ENCODE peak calls at places on chromosomes 11 and 22, in ten cellular contexts. One of them, this sample, is unnamed.

GRCh38 chr11:74185695-74186094 is 14.6 kb downstream of the PPME1 start:
- DNase-seq in K562: no peak
- DNase-seq in MM.1S: no peak
- DNase-seq in CD4-positive, CD25-positive, alpha-beta regulatory T cell: no peak
- DNase-seq in kidney: no peak
- DNase-seq in Panc1: no peak
- DNase-seq in transverse colon: no peak
- DNase-seq in IMR-90: peak
- DNase-seq in dorsolateral prefrontal cortex: no peak
- DNase-seq in endodermal cell: no peak
- DNase-seq in this sample: no peak

GRCh38 chr22:23562186-23562585 is 17.9 kb downstream of the IGLL1 start:
- DNase-seq in CD4-positive, CD25-positive, alpha-beta regulatory T cell: no peak
- DNase-seq in Panc1: no peak
- DNase-seq in MM.1S: no peak
- DNase-seq in K562: no peak
- DNase-seq in kidney: peak
- DNase-seq in transverse colon: no peak
- DNase-seq in IMR-90: no peak
- DNase-seq in endodermal cell: no peak
- DNase-seq in dorsolateral prefrontal cortex: no peak
- DNase-seq in this sample: no peak

GRCh38 chr11:41579546-41579945 is 120.1 kb upstream of the LRRC4C start:
- DNase-seq in dorsolateral prefrontal cortex: no peak
- DNase-seq in kidney: no peak
- DNase-seq in K562: no peak
- DNase-seq in Panc1: no peak
- DNase-seq in endodermal cell: no peak
- DNase-seq in MM.1S: no peak
- DNase-seq in transverse colon: no peak
- DNase-seq in IMR-90: no peak
- DNase-seq in CD4-positive, CD25-positive, alpha-beta regulatory T cell: no peak
- DNase-seq in this sample: no peak

GRCh38 chr11:127226959-127227358 is 226.4 kb upstream of the KIRREL3 start:
- DNase-seq in K562: no peak
- DNase-seq in IMR-90: no peak
- DNase-seq in Panc1: no peak
- DNase-seq in CD4-positive, CD25-positive, alpha-beta regulatory T cell: no peak
- DNase-seq in MM.1S: no peak
- DNase-seq in endodermal cell: no peak
- DNase-seq in dorsolateral prefrontal cortex: no peak
- DNase-seq in kidney: no peak
- DNase-seq in transverse colon: no peak
- DNase-seq in this sample: no peak

GRCh38 chr22:46614070-46614931 is 5.9 kb upstream of the GRAMD4 start:
- DNase-seq in endodermal cell: no peak
- DNase-seq in dorsolateral prefrontal cortex: no peak
- DNase-seq in Panc1: no peak
- DNase-seq in CD4-positive, CD25-positive, alpha-beta regulatory T cell: peak
- DNase-seq in transverse colon: peak
- DNase-seq in kidney: no peak
- DNase-seq in MM.1S: peak
- DNase-seq in K562: no peak
- DNase-seq in IMR-90: no peak
- DNase-seq in this sample: no peak

GRCh38 chr11:76835928-76836612 is 24.6 kb upstream of the ACER3 start:
- DNase-seq in endodermal cell: no peak
- DNase-seq in K562: no peak
- DNase-seq in IMR-90: peak
- DNase-seq in kidney: no peak
- DNase-seq in Panc1: no peak
- DNase-seq in MM.1S: no peak
- DNase-seq in transverse colon: peak
- DNase-seq in dorsolateral prefrontal cortex: peak
- DNase-seq in CD4-positive, CD25-positive, alpha-beta regulatory T cell: no peak
- DNase-seq in this sample: peak

GRCh38 chr11:20363149-20363499 is 390 bp upstream of the HTATIP2 start:
- DNase-seq in CD4-positive, CD25-positive, alpha-beta regulatory T cell: no peak
- DNase-seq in K562: no peak
- DNase-seq in dorsolateral prefrontal cortex: no peak
- DNase-seq in IMR-90: no peak
- DNase-seq in endodermal cell: no peak
- DNase-seq in MM.1S: no peak
- DNase-seq in transverse colon: no peak
- DNase-seq in kidney: no peak
- DNase-seq in Panc1: no peak
- DNase-seq in this sample: no peak

GRCh38 chr11:12182650-12183511 is 72.5 kb downstream of the MICAL2 start:
- DNase-seq in K562: peak
- DNase-seq in Panc1: peak
- DNase-seq in dorsolateral prefrontal cortex: no peak
- DNase-seq in MM.1S: no peak
- DNase-seq in kidney: peak
- DNase-seq in IMR-90: peak
- DNase-seq in transverse colon: no peak
- DNase-seq in endodermal cell: peak
- DNase-seq in CD4-positive, CD25-positive, alpha-beta regulatory T cell: no peak
- DNase-seq in this sample: peak

GRCh38 chr11:72040497-72041363 is 39.6 kb downstream of the NUMA1 start:
- DNase-seq in CD4-positive, CD25-positive, alpha-beta regulatory T cell: peak
- DNase-seq in K562: peak
- DNase-seq in Panc1: no peak
- DNase-seq in dorsolateral prefrontal cortex: peak
- DNase-seq in IMR-90: peak
- DNase-seq in MM.1S: peak
- DNase-seq in endodermal cell: peak
- DNase-seq in kidney: peak
- DNase-seq in transverse colon: peak
- DNase-seq in this sample: peak

GRCh38 chr11:119284344-119285157 is 32.4 kb downstream of the MCAM start:
- DNase-seq in IMR-90: peak
- DNase-seq in K562: no peak
- DNase-seq in dorsolateral prefrontal cortex: no peak
- DNase-seq in MM.1S: peak
- DNase-seq in endodermal cell: no peak
- DNase-seq in kidney: no peak
- DNase-seq in Panc1: peak
- DNase-seq in transverse colon: no peak
- DNase-seq in CD4-positive, CD25-positive, alpha-beta regulatory T cell: peak
- DNase-seq in this sample: no peak

GRCh38 chr22:32555546-32555945 is 80.9 kb downstream of the FBXO7 start:
- DNase-seq in dorsolateral prefrontal cortex: no peak
- DNase-seq in Panc1: no peak
- DNase-seq in transverse colon: no peak
- DNase-seq in kidney: no peak
- DNase-seq in endodermal cell: no peak
- DNase-seq in IMR-90: no peak
- DNase-seq in CD4-positive, CD25-positive, alpha-beta regulatory T cell: no peak
- DNase-seq in K562: no peak
- DNase-seq in MM.1S: no peak
- DNase-seq in this sample: no peak

GRCh38 chr22:32040324-32040904 is 2.6 kb upstream of the SLC5A1 start:
- DNase-seq in dorsolateral prefrontal cortex: no peak
- DNase-seq in endodermal cell: no peak
- DNase-seq in MM.1S: peak
- DNase-seq in K562: no peak
- DNase-seq in IMR-90: no peak
- DNase-seq in Panc1: no peak
- DNase-seq in CD4-positive, CD25-positive, alpha-beta regulatory T cell: no peak
- DNase-seq in transverse colon: no peak
- DNase-seq in kidney: no peak
- DNase-seq in this sample: no peak

GRCh38 chr11:116948375-116948774 is 111.0 kb upstream of the APOA1 start:
- DNase-seq in dorsolateral prefrontal cortex: no peak
- DNase-seq in CD4-positive, CD25-positive, alpha-beta regulatory T cell: no peak
- DNase-seq in Panc1: no peak
- DNase-seq in kidney: no peak
- DNase-seq in IMR-90: peak
- DNase-seq in MM.1S: no peak
- DNase-seq in transverse colon: peak
- DNase-seq in endodermal cell: no peak
- DNase-seq in K562: no peak
- DNase-seq in this sample: no peak

GRCh38 chr22:17952273-17952801 is 72.0 kb downstream of the MICAL3 start:
- DNase-seq in dorsolateral prefrontal cortex: no peak
- DNase-seq in MM.1S: no peak
- DNase-seq in kidney: no peak
- DNase-seq in CD4-positive, CD25-positive, alpha-beta regulatory T cell: no peak
- DNase-seq in transverse colon: peak
- DNase-seq in endodermal cell: no peak
- DNase-seq in Panc1: no peak
- DNase-seq in IMR-90: no peak
- DNase-seq in K562: no peak
- DNase-seq in this sample: no peak

GRCh38 chr11:117144477-117145392 is 648 bp downstream of the PAFAH1B2 start:
- DNase-seq in CD4-positive, CD25-positive, alpha-beta regulatory T cell: peak
- DNase-seq in IMR-90: peak
- DNase-seq in K562: peak
- DNase-seq in kidney: no peak
- DNase-seq in MM.1S: peak
- DNase-seq in dorsolateral prefrontal cortex: no peak
- DNase-seq in transverse colon: peak
- DNase-seq in Panc1: no peak
- DNase-seq in endodermal cell: peak
- DNase-seq in this sample: peak

GRCh38 chr11:86497310-86497709 is 122.6 kb downstream of the CCDC81 start:
- DNase-seq in Panc1: no peak
- DNase-seq in CD4-positive, CD25-positive, alpha-beta regulatory T cell: no peak
- DNase-seq in MM.1S: no peak
- DNase-seq in kidney: no peak
- DNase-seq in transverse colon: no peak
- DNase-seq in dorsolateral prefrontal cortex: no peak
- DNase-seq in endodermal cell: no peak
- DNase-seq in IMR-90: peak
- DNase-seq in K562: no peak
- DNase-seq in this sample: no peak

GRCh38 chr11:133343951-133344350 is 188.3 kb downstream of the OPCML start:
- DNase-seq in dorsolateral prefrontal cortex: no peak
- DNase-seq in endodermal cell: no peak
- DNase-seq in CD4-positive, CD25-positive, alpha-beta regulatory T cell: no peak
- DNase-seq in IMR-90: no peak
- DNase-seq in kidney: no peak
- DNase-seq in transverse colon: no peak
- DNase-seq in MM.1S: no peak
- DNase-seq in K562: no peak
- DNase-seq in Panc1: no peak
- DNase-seq in this sample: no peak

GRCh38 chr11:126378763-126379162 is 23.3 kb downstream of the ST3GAL4 start:
- DNase-seq in K562: no peak
- DNase-seq in MM.1S: no peak
- DNase-seq in IMR-90: peak
- DNase-seq in Panc1: no peak
- DNase-seq in transverse colon: no peak
- DNase-seq in dorsolateral prefrontal cortex: no peak
- DNase-seq in endodermal cell: no peak
- DNase-seq in CD4-positive, CD25-positive, alpha-beta regulatory T cell: no peak
- DNase-seq in kidney: no peak
- DNase-seq in this sample: peak

GRCh38 chr11:79762271-79762935 is 321.6 kb upstream of the TENM4 start:
- DNase-seq in Panc1: no peak
- DNase-seq in CD4-positive, CD25-positive, alpha-beta regulatory T cell: no peak
- DNase-seq in K562: no peak
- DNase-seq in dorsolateral prefrontal cortex: no peak
- DNase-seq in IMR-90: peak
- DNase-seq in endodermal cell: no peak
- DNase-seq in MM.1S: peak
- DNase-seq in transverse colon: no peak
- DNase-seq in kidney: no peak
- DNase-seq in this sample: no peak
- H3K4me3 ChIP-seq in Panc1: no peak
- H3K4me3 ChIP-seq in CD4-positive, CD25-positive, alpha-beta regulatory T cell: no peak
- H3K4me3 ChIP-seq in K562: no peak
- H3K4me3 ChIP-seq in dorsolateral prefrontal cortex: no peak
- H3K4me3 ChIP-seq in IMR-90: no peak
- H3K4me3 ChIP-seq in endodermal cell: no peak
- H3K4me3 ChIP-seq in MM.1S: no peak
- H3K4me3 ChIP-seq in transverse colon: no peak
- H3K4me3 ChIP-seq in kidney: no peak
- H3K4me3 ChIP-seq in this sample: no peak

GRCh38 chr11:66048525-66049313 is at the start of gene GAL3ST3:
- DNase-seq in endodermal cell: peak
- DNase-seq in CD4-positive, CD25-positive, alpha-beta regulatory T cell: no peak
- DNase-seq in MM.1S: no peak
- DNase-seq in kidney: peak
- DNase-seq in Panc1: no peak
- DNase-seq in dorsolateral prefrontal cortex: no peak
- DNase-seq in K562: no peak
- DNase-seq in transverse colon: no peak
- DNase-seq in IMR-90: no peak
- DNase-seq in this sample: peak
- H3K27ac ChIP-seq in endodermal cell: no peak
- H3K27ac ChIP-seq in CD4-positive, CD25-positive, alpha-beta regulatory T cell: no peak
- H3K27ac ChIP-seq in MM.1S: no peak
- H3K27ac ChIP-seq in kidney: no peak
- H3K27ac ChIP-seq in Panc1: no peak
- H3K27ac ChIP-seq in dorsolateral prefrontal cortex: peak
- H3K27ac ChIP-seq in K562: no peak
- H3K27ac ChIP-seq in transverse colon: no peak
- H3K27ac ChIP-seq in IMR-90: no peak
- H3K27ac ChIP-seq in this sample: peak

DNA sequence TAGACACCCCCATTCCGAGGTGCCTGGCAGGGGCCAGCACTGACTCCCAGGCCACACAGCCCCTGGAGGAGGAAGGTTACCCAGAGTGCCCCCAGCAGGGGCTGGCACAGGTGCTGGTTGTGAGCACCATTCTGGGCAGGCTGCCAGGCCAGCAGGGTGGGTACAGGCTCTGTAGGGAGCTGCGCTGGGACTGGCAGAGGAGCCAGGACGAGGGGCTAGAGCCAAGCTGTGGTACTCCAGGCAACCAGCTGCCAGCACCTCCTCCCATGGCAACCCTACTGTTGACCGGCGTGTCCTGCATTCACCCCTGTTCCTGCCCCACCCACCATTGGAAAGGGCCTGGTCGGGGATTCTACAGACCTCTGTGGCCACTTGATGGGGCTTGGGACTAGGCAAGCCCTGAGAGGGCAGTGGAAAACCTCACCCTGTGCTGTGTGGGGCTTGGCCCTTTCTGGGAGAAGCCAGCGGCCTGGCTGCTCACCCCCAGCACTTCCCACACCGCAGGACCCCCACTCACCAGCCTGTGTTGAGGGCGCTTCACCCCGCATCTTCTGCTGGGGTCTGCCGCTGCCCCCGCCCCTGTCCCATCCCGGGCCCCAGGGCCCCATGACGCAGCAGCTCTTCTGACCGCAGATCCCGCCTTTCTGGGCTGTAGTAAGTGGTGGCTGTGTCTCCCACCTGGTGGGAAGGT is 1.9 kb downstream of the CLDN5 start:
- DNase-seq in dorsolateral prefrontal cortex: peak
- DNase-seq in K562: peak
- DNase-seq in CD4-positive, CD25-positive, alpha-beta regulatory T cell: no peak
- DNase-seq in IMR-90: no peak
- DNase-seq in Panc1: no peak
- DNase-seq in MM.1S: no peak
- DNase-seq in endodermal cell: peak
- DNase-seq in kidney: no peak
- DNase-seq in transverse colon: no peak
- DNase-seq in this sample: peak
- H3K4me3 ChIP-seq in dorsolateral prefrontal cortex: peak
- H3K4me3 ChIP-seq in K562: no peak
- H3K4me3 ChIP-seq in CD4-positive, CD25-positive, alpha-beta regulatory T cell: no peak
- H3K4me3 ChIP-seq in IMR-90: no peak
- H3K4me3 ChIP-seq in Panc1: no peak
- H3K4me3 ChIP-seq in MM.1S: no peak
- H3K4me3 ChIP-seq in endodermal cell: no peak
- H3K4me3 ChIP-seq in kidney: peak
- H3K4me3 ChIP-seq in transverse colon: no peak
- H3K4me3 ChIP-seq in this sample: peak

GRCh38 chr22:26905076-26905475 is 247.7 kb downstream of the MIAT start:
- DNase-seq in kidney: no peak
- DNase-seq in endodermal cell: no peak
- DNase-seq in Panc1: no peak
- DNase-seq in dorsolateral prefrontal cortex: no peak
- DNase-seq in transverse colon: no peak
- DNase-seq in MM.1S: no peak
- DNase-seq in IMR-90: no peak
- DNase-seq in K562: no peak
- DNase-seq in CD4-positive, CD25-positive, alpha-beta regulatory T cell: no peak
- DNase-seq in this sample: no peak
- H3K27ac ChIP-seq in kidney: no peak
- H3K27ac ChIP-seq in endodermal cell: no peak
- H3K27ac ChIP-seq in Panc1: no peak
- H3K27ac ChIP-seq in dorsolateral prefrontal cortex: no peak
- H3K27ac ChIP-seq in transverse colon: no peak
- H3K27ac ChIP-seq in MM.1S: no peak
- H3K27ac ChIP-seq in IMR-90: no peak
- H3K27ac ChIP-seq in K562: no peak
- H3K27ac ChIP-seq in CD4-positive, CD25-positive, alpha-beta regulatory T cell: no peak
- H3K27ac ChIP-seq in this sample: no peak